ENCODE peak calls at places on chromosomes 12 and 14, in seven cellular contexts. One of them, this sample, is unnamed.

GRCh38 chr12:114692558-114693531 is 8.9 kb upstream of the TBX3 start:
- DNase-seq in heart left ventricle: no peak
- DNase-seq in CD8-positive, alpha-beta T cell: no peak
- DNase-seq in astrocyte of the spinal cord: peak; percentile 22
- DNase-seq in A549: no peak
- DNase-seq in mammary epithelial cell: peak; percentile 33
- DNase-seq in ascending aorta: no peak
- DNase-seq in this sample: no peak

GRCh38 chr12:104823985-104824441 is 134.1 kb downstream of the SLC41A2 start:
- DNase-seq in mammary epithelial cell: no peak
- DNase-seq in A549: no peak
- DNase-seq in CD8-positive, alpha-beta T cell: no peak
- DNase-seq in ascending aorta: no peak
- DNase-seq in astrocyte of the spinal cord: no peak
- DNase-seq in heart left ventricle: peak; percentile 18
- DNase-seq in this sample: no peak

GRCh38 chr12:112901271-112901670 is 5.5 kb upstream of the OAS1 start:
- DNase-seq in A549: no peak
- DNase-seq in ascending aorta: no peak
- DNase-seq in mammary epithelial cell: no peak
- DNase-seq in heart left ventricle: no peak
- DNase-seq in astrocyte of the spinal cord: no peak
- DNase-seq in CD8-positive, alpha-beta T cell: no peak
- DNase-seq in this sample: peak; percentile 12

GRCh38 chr14:63938198-63939005 is 85.6 kb downstream of the SYNE2 start:
- DNase-seq in heart left ventricle: no peak
- DNase-seq in CD8-positive, alpha-beta T cell: peak; percentile 21
- DNase-seq in A549: no peak
- DNase-seq in ascending aorta: no peak
- DNase-seq in astrocyte of the spinal cord: no peak
- DNase-seq in mammary epithelial cell: peak; percentile 63
- DNase-seq in this sample: no peak

GRCh38 chr14:56598519-56598918 is 18.9 kb downstream of the TMEM260 start:
- DNase-seq in CD8-positive, alpha-beta T cell: no peak
- DNase-seq in heart left ventricle: no peak
- DNase-seq in mammary epithelial cell: no peak
- DNase-seq in astrocyte of the spinal cord: no peak
- DNase-seq in ascending aorta: no peak
- DNase-seq in A549: no peak
- DNase-seq in this sample: no peak

GRCh38 chr12:100868487-100868886 is 73.9 kb downstream of the ANO4 start:
- DNase-seq in A549: no peak
- DNase-seq in mammary epithelial cell: peak; percentile 80
- DNase-seq in astrocyte of the spinal cord: peak; percentile 60
- DNase-seq in ascending aorta: no peak
- DNase-seq in CD8-positive, alpha-beta T cell: no peak
- DNase-seq in heart left ventricle: no peak
- DNase-seq in this sample: no peak

GRCh38 chr14:33880330-33880729 is 70.5 kb downstream of the EGLN3 start:
- DNase-seq in A549: no peak
- DNase-seq in heart left ventricle: no peak
- DNase-seq in CD8-positive, alpha-beta T cell: no peak
- DNase-seq in mammary epithelial cell: no peak
- DNase-seq in astrocyte of the spinal cord: no peak
- DNase-seq in ascending aorta: no peak
- DNase-seq in this sample: no peak

GRCh38 chr12:30822385-30823139 is 67.8 kb upstream of the CAPRIN2 start:
- DNase-seq in ascending aorta: peak; percentile 25
- DNase-seq in mammary epithelial cell: peak; percentile 22
- DNase-seq in A549: peak; percentile 52
- DNase-seq in CD8-positive, alpha-beta T cell: peak; percentile 16
- DNase-seq in heart left ventricle: peak; percentile 78
- DNase-seq in astrocyte of the spinal cord: peak; percentile 62
- DNase-seq in this sample: peak; percentile 56

GRCh38 chr12:107379852-107380567 is 286.7 kb upstream of the CRY1 start:
- DNase-seq in A549: peak; percentile 58
- DNase-seq in astrocyte of the spinal cord: peak; percentile 55
- DNase-seq in heart left ventricle: no peak
- DNase-seq in mammary epithelial cell: peak; percentile 76
- DNase-seq in CD8-positive, alpha-beta T cell: no peak
- DNase-seq in ascending aorta: no peak
- DNase-seq in this sample: no peak

GRCh38 chr14:33435911-33436310 is 497.2 kb downstream of the NPAS3 start:
- DNase-seq in CD8-positive, alpha-beta T cell: no peak
- DNase-seq in A549: no peak
- DNase-seq in heart left ventricle: no peak
- DNase-seq in ascending aorta: no peak
- DNase-seq in astrocyte of the spinal cord: peak; percentile 89
- DNase-seq in mammary epithelial cell: peak; percentile 69
- DNase-seq in this sample: no peak

GRCh38 chr12:122886851-122887816 is 8.8 kb downstream of the VPS37B start:
- DNase-seq in ascending aorta: no peak
- DNase-seq in A549: peak; percentile 85
- DNase-seq in heart left ventricle: no peak
- DNase-seq in mammary epithelial cell: peak; percentile 93
- DNase-seq in CD8-positive, alpha-beta T cell: no peak
- DNase-seq in astrocyte of the spinal cord: peak; percentile 73
- DNase-seq in this sample: peak; percentile 71

DNA sequence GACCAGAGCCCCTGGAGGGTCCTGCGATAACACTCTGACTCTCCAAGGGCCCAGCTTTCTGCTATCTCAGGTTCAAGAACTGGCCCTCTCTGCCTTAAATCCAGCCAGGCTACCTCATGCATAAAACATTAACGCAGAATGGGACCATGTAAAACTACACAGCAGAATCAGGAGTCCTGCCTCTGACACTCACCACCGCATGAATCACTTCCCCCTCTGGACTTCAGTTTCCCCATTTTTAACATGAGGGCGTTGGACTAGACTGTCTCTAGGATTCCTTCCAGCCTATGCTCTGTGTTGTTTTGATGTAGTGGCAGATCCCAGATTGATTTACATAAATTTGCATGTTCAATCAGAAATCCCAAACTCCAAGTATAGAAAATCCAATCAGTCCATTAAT is 3.3 kb downstream of the NCKAP5L start:
- DNase-seq in astrocyte of the spinal cord: peak; percentile 53
- DNase-seq in CD8-positive, alpha-beta T cell: no peak
- DNase-seq in heart left ventricle: no peak
- DNase-seq in ascending aorta: no peak
- DNase-seq in mammary epithelial cell: peak; percentile 46
- DNase-seq in A549: no peak
- DNase-seq in this sample: peak; percentile 33
- H3K4me3 ChIP-seq in astrocyte of the spinal cord: no peak overlapping the region
- H3K4me3 ChIP-seq in CD8-positive, alpha-beta T cell: no peak overlapping the region
- H3K4me3 ChIP-seq in heart left ventricle: no peak overlapping the region
- H3K4me3 ChIP-seq in ascending aorta: no peak overlapping the region
- H3K4me3 ChIP-seq in mammary epithelial cell: no peak overlapping the region
- H3K4me3 ChIP-seq in A549: no peak overlapping the region
- H3K4me3 ChIP-seq in this sample: no peak overlapping the region

DNA sequence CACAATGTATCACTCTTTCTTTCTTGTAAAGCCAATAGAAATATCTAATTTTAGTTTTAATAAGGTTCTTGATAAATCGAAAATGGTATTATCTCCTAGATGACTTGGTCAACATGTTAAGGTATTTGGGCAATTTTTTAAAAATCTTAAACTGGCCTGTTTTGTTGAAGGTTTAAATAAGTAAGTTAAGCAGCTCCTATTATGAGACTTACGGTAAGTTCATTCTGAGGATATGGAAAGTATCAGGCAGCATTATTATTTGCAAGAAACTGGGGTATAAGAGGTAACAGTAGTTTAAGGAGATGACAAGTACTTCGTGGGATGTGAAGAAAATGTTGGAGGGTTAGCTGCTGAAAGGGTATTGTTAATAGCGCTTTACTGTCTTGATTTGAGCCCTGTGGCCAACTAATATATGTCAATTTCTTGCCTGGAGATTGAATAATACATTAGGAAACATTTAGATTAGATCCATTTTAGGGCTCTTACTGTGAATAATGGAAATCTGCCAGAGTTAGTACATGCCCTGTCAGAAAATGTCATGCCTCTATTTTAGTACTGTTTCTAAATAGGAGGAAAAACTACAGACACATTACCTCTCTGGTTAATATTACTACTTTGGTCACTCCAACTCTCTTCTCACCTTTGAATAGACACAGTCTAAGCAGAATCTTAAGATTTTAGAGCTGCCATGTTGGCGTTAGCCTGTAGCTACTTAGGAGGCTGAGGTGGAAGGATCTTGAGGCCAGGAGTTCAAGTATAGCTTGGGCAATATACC is 5.0 kb downstream of the STRAP start:
- DNase-seq in astrocyte of the spinal cord: no peak
- DNase-seq in CD8-positive, alpha-beta T cell: no peak
- DNase-seq in ascending aorta: no peak
- DNase-seq in heart left ventricle: no peak
- DNase-seq in mammary epithelial cell: no peak
- DNase-seq in A549: no peak
- DNase-seq in this sample: no peak
- H3K4me3 ChIP-seq in astrocyte of the spinal cord: no peak overlapping the region
- H3K4me3 ChIP-seq in CD8-positive, alpha-beta T cell: no peak overlapping the region
- H3K4me3 ChIP-seq in ascending aorta: no peak overlapping the region
- H3K4me3 ChIP-seq in heart left ventricle: no peak overlapping the region
- H3K4me3 ChIP-seq in mammary epithelial cell: no peak overlapping the region
- H3K4me3 ChIP-seq in A549: no peak overlapping the region
- H3K4me3 ChIP-seq in this sample: no peak overlapping the region

DNA sequence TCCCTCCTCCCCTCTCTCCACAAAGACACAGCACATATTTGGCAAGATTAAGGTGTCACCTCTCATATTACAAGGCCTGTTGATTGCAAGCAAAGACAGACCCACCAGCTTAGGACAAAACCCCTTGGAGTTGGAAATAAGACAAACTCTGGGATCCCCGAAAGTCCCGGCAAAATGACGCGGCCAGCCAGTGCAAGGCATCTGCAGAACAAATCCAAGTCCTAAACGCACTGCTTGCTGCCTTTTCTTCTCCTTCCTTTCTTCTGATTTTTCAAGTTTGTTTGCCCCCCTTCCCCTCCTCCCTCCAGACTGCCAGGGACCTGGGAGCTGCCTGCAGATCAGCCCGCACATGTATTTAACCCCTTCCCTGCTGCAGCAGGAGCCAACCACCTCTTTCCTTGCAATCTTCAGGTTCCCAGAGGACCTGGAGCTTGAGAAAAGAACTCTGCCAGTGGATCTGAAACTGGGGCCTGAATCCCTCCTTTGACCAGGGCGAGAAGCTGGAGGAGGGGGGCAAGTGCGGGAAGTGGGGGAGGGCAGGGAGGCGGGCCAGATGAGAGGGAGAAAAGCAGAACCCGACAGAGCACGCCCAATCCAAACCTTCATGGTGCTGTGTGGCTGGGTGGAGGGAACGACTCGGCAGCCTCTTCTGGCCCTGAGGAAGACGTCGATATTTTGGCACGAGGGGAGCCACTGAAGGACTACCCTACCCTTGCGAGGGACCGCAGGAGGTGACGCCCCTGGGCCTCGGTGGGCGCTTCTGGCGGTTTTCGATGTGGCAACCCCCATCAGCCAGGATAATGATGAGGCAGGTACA is 2.0 kb upstream of the NTF3 start:
- DNase-seq in ascending aorta: no peak
- DNase-seq in astrocyte of the spinal cord: no peak
- DNase-seq in A549: no peak
- DNase-seq in mammary epithelial cell: no peak
- DNase-seq in heart left ventricle: no peak
- DNase-seq in CD8-positive, alpha-beta T cell: no peak
- DNase-seq in this sample: no peak
- H3K4me3 ChIP-seq in ascending aorta: peak overlapping the region; percentile 64
- H3K4me3 ChIP-seq in astrocyte of the spinal cord: no peak overlapping the region
- H3K4me3 ChIP-seq in A549: no peak overlapping the region
- H3K4me3 ChIP-seq in mammary epithelial cell: no peak overlapping the region
- H3K4me3 ChIP-seq in heart left ventricle: peak overlapping the region; percentile 54
- H3K4me3 ChIP-seq in CD8-positive, alpha-beta T cell: no peak overlapping the region
- H3K4me3 ChIP-seq in this sample: no peak overlapping the region

GRCh38 chr12:85509081-85509856 is 229.2 kb downstream of the ALX1 start:
- DNase-seq in mammary epithelial cell: no peak
- DNase-seq in CD8-positive, alpha-beta T cell: no peak
- DNase-seq in astrocyte of the spinal cord: no peak
- DNase-seq in ascending aorta: no peak
- DNase-seq in A549: no peak
- DNase-seq in heart left ventricle: no peak
- DNase-seq in this sample: no peak
- H3K4me3 ChIP-seq in mammary epithelial cell: no peak overlapping the region
- H3K4me3 ChIP-seq in CD8-positive, alpha-beta T cell: no peak overlapping the region
- H3K4me3 ChIP-seq in astrocyte of the spinal cord: no peak overlapping the region
- H3K4me3 ChIP-seq in ascending aorta: no peak overlapping the region
- H3K4me3 ChIP-seq in A549: no peak overlapping the region
- H3K4me3 ChIP-seq in heart left ventricle: no peak overlapping the region
- H3K4me3 ChIP-seq in this sample: no peak overlapping the region

DNA sequence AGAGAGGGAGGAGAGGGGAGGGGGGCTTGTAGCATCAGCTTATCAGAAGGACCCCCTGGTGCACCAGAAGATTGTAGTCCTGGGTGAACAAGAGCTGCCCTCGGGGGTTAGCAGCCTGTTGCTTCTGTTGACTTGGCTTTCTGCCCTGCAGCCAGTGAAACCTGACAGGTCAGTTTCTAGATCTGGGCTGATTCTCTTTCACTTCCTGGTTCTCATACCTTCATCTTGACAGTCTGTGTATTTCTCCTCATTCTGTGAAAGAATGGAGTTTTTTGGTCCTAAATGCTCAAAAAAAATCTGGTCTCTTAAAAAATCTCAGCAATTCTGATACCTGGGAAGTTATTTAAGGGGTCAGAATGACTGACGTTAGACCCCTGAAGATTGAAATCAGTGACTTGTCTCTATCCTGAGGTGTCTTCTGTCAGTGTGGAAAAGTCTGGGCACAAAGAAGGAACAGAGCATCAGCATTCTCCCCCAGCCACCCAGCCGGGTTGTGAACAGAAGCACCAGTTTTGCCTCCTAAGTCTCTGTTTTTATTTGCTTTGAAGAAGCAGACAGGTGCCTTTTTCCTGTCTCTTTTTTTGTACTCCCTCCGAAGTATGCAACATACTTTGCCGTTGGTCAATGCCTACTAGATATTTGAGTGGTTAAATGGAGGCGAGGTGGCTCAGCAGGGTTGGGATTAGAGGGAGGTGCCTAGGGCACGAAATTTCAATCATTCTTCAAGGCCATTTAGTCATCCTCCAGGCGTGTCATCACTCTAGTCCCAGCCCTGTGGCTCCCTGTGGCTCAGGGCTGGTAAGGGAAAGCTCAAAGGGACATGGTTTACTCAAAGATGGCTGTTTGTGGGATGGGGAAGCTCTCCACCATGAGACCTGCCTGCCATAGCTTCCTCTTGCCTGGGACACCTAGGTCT is 24.0 kb downstream of the TTC9 start:
- DNase-seq in astrocyte of the spinal cord: no peak
- DNase-seq in CD8-positive, alpha-beta T cell: no peak
- DNase-seq in ascending aorta: no peak
- DNase-seq in mammary epithelial cell: peak; percentile 79
- DNase-seq in A549: peak; percentile 50
- DNase-seq in heart left ventricle: no peak
- DNase-seq in this sample: no peak
- H3K4me3 ChIP-seq in astrocyte of the spinal cord: no peak overlapping the region
- H3K4me3 ChIP-seq in CD8-positive, alpha-beta T cell: no peak overlapping the region
- H3K4me3 ChIP-seq in ascending aorta: no peak overlapping the region
- H3K4me3 ChIP-seq in mammary epithelial cell: no peak overlapping the region
- H3K4me3 ChIP-seq in A549: no peak overlapping the region
- H3K4me3 ChIP-seq in heart left ventricle: no peak overlapping the region
- H3K4me3 ChIP-seq in this sample: no peak overlapping the region